ENCODE peak calls at places on chromosomes 12 and 14, in eight cellular contexts. H is transverse colon, E is AG10803, F is MCF 10A, Y is Calu3, W is epithelial cell of esophagus, L is fibroblast of mammary gland, G is GM06990. B is an unnamed sample.

GRCh38 chr12:89350661-89351488 is 1.4 kb downstream of the DUSP6 start:
- DNase-seq in H (peak; percentile 33), E (peak; percentile 19), F (peak; percentile 31), Y (no peak), W (no peak), L (peak; percentile 35), G (peak; percentile 25), B (peak; percentile 36)

GRCh38 chr12:65643171-65643570 is 181.1 kb upstream of the HMGA2 start:
- DNase-seq in H (no peak), E (no peak), F (no peak), Y (no peak), W (no peak), L (peak; percentile 76), G (no peak), B (no peak)

GRCh38 chr12:68106160-68106559 is 53.4 kb downstream of the IFNG start:
- DNase-seq in H (no peak), E (peak; percentile 56), F (peak; percentile 16), Y (no peak), W (peak; percentile 19), L (peak; percentile 15), G (no peak), B (no peak)

GRCh38 chr12:94689646-94690036 is 39.3 kb upstream of the TMCC3 start:
- DNase-seq in H (no peak), E (peak; percentile 3), F (no peak), Y (no peak), W (no peak), L (peak; percentile 28), G (no peak), B (no peak)

GRCh38 chr12:78447373-78447772 is 417.2 kb upstream of the SYT1 start:
- DNase-seq in H (no peak), E (no peak), F (no peak), Y (no peak), W (no peak), L (no peak), G (no peak), B (no peak)

GRCh38 chr14:54691525-54692260 is 124.8 kb downstream of the SAMD4A start:
- DNase-seq in H (peak; percentile 80), E (peak; percentile 64), F (peak; percentile 79), Y (peak; percentile 78), W (peak; percentile 79), L (peak; percentile 75), G (no peak), B (peak; percentile 27)

GRCh38 chr12:67826946-67827719 is 162.1 kb upstream of the IFNG-AS1 start:
- DNase-seq in H (peak; percentile 14), E (peak; percentile 32), F (no peak), Y (no peak), W (peak; percentile 49), L (peak; percentile 24), G (no peak), B (no peak)

GRCh38 chr12:13135336-13136178 is 32.1 kb upstream of the GSG1 start:
- DNase-seq in H (no peak), E (peak; percentile 90), F (peak; percentile 94), Y (peak; percentile 91), W (peak; percentile 98), L (peak; percentile 98), G (no peak), B (no peak)

GRCh38 chr12:43332977-43333649 is 218.9 kb downstream of the ADAMTS20 start:
- DNase-seq in H (no peak), E (no peak), F (no peak), Y (no peak), W (peak; percentile 27), L (peak; percentile 74), G (no peak), B (no peak)

GRCh38 chr12:49824886-49825285 is 3.3 kb downstream of the NCKAP5L start:
- DNase-seq in H (no peak), E (peak; percentile 59), F (no peak), Y (no peak), W (peak; percentile 22), L (peak; percentile 90), G (no peak), B (no peak)

GRCh38 chr14:102544745-102545460 is 35.3 kb upstream of the ANKRD9 start:
- DNase-seq in H (peak; percentile 78), E (no peak), F (peak; percentile 61), Y (no peak), W (no peak), L (no peak), G (no peak), B (no peak)

GRCh38 chr14:35034440-35034833 is 11.6 kb upstream of the FAM177A1 start:
- DNase-seq in H (no peak), E (no peak), F (no peak), Y (no peak), W (no peak), L (no peak), G (no peak), B (no peak)

GRCh38 chr12:90090929-90091651 is 382.5 kb upstream of the ATP2B1 start:
- DNase-seq in H (peak; percentile 78), E (peak; percentile 92), F (peak; percentile 98), Y (peak; percentile 66), W (peak; percentile 99), L (peak; percentile 99), G (no peak), B (no peak)

GRCh38 chr14:70339039-70339438 is 20.4 kb downstream of the COX16 start:
- DNase-seq in H (no peak), E (no peak), F (no peak), Y (no peak), W (no peak), L (no peak), G (no peak), B (no peak)

GRCh38 chr12:121916719-121917118 is 1.7 kb upstream of the CFAP251 start:
- DNase-seq in H (no peak), E (peak; percentile 48), F (no peak), Y (peak; percentile 27), W (peak; percentile 54), L (peak; percentile 56), G (no peak), B (no peak)
- TF ChIP-seq CTCF in H (no peak), E (peak; percentile 45), F (no peak), Y (no peak), W (peak; percentile 46), L (peak; percentile 29), G (peak; percentile 34), B (no peak)

GRCh38 chr14:106877527-106877926 is 1351.1 kb downstream of the TMEM121 start:
- DNase-seq in H (no peak), E (no peak), F (no peak), Y (no peak), W (no peak), L (no peak), G (no peak), B (no peak)

GRCh38 chr14:106874365-106874764 is 1348.0 kb downstream of the TMEM121 start:
- DNase-seq in H (no peak), E (no peak), F (no peak), Y (no peak), W (no peak), L (no peak), G (no peak), B (no peak)

GRCh38 chr14:106875503-106875902 is 1349.1 kb downstream of the TMEM121 start:
- DNase-seq in H (peak; percentile 51), E (no peak), F (peak; percentile 27), Y (peak; percentile 56), W (no peak), L (no peak), G (peak; percentile 46), B (peak; percentile 33)

GRCh38 chr14:106876711-106877110 is 1350.3 kb downstream of the TMEM121 start:
- DNase-seq in H (no peak), E (no peak), F (no peak), Y (no peak), W (no peak), L (no peak), G (no peak), B (no peak)

DNA sequence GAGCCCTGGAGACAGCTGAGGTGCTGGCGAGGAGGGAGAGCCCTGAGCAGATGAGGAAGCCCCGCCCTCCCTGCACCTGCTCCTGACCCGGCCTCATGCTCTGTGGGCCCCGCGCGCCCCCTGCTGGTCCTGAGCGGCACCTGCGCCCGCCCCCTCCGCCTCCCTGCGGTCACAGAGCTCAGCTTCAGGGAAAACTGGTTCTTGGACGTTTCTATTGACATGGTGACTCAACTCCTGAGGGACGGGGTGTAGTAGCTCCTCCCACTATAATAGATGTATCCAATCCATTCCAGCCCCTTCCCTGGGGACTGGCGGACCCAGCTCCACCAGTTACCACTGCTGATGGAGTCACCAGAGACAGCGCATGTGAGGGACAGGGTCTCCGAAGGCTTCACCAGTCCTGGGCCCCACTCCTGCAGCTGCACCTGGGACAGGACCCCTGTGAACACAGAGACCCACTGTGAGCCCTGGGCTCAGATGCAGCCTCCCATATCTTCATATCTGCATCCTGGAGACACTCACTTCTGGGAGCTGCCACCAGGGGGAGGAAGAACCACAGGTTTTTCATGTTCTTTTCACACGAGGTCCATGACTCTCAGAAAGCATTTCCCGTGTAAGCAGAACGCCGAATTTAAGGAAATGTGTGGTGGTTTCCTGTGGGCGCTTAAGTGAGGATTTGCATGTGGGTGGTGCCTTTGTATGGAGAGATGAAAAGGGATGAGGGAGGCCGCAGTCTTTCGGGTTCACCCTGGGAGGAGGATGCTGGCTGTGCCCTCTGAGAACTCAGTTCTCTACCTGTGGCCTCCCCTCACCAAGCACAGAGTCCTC is 1346.5 kb downstream of the TMEM121 start:
- DNase-seq in H (peak; percentile 94), E (no peak), F (peak; percentile 90), Y (peak; percentile 97), W (no peak), L (peak; percentile 14), G (peak; percentile 75), B (peak; percentile 80)
- TF ChIP-seq CTCF in H (peak; percentile 75), E (peak; percentile 13), F (peak; percentile 52), Y (peak; percentile 71), W (peak; percentile 14), L (peak; percentile 35), G (peak; percentile 76), B (peak; percentile 84)

GRCh38 chr14:23910876-23911210 is 42.7 kb upstream of the DHRS4 start:
- DNase-seq in H (no peak), E (no peak), F (no peak), Y (no peak), W (no peak), L (no peak), G (no peak), B (no peak)
- TF ChIP-seq CTCF in H (no peak), E (no peak), F (no peak), Y (peak; percentile 9), W (no peak), L (no peak), G (no peak), B (no peak)

DNA sequence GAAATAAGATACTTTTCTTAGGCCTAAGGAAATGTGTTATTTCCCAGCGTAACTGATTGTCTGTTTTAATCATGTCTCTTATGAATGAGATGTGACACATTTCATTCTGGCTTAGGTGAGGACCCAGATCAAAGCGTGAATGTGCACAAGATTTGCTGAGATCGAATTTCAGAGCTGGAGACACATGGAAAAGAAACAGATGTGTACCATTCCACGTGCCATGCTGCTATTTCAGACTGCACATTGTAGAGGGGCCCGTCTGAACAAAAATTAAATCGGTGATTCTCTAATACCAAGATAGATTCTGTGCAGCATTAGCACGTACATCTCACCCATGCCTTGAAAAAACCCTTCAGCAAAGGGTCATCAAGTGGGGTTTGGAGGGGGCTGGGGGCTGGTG is 290.4 kb downstream of the AACS start:
- DNase-seq in H (no peak), E (no peak), F (no peak), Y (no peak), W (no peak), L (no peak), G (no peak), B (no peak)
- TF ChIP-seq CTCF in H (no peak), E (no peak), F (no peak), Y (no peak), W (no peak), L (no peak), G (no peak), B (no peak)

DNA sequence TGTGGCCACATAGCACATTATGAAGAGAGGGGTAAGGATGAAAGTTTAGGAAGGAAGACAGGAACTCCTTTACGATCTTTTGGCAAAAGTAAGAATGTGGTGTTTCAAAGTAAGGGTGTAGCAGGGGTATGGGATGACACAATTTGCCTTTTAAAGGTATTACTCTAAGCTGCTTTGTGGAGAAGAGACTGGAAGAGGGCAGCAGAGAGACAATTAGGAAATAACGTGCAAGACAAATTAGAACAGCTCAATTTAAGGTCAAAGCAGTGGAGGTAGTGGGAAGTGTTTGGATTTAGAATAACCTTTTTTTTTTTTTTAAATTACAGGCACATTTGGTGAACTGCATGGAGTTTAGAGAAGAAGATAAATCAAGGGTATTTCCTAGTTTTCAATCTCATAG is 342.6 kb downstream of the NOVA1 start:
- DNase-seq in H (no peak), E (peak; percentile 58), F (peak; percentile 8), Y (no peak), W (peak; percentile 52), L (peak; percentile 68), G (no peak), B (no peak)
- TF ChIP-seq CTCF in H (peak; percentile 38), E (peak; percentile 77), F (no peak), Y (no peak), W (peak; percentile 63), L (peak; percentile 62), G (no peak), B (no peak)